ENCODE peak calls at places on chromosomes 13 and 19, in ten cellular contexts. T is head of caudate nucleus; U is LoVo; S is HT1080; D is pancreas; P is lung; M is stimulated activated CD8-positive, alpha-beta memory T cell treated with anti-CD3 and anti-CD28 coated beads, Interleukin-15, amount 100 ng/mL, for 48 hours; I is GM18507; K is T-helper 17 cell; A is HS-27A. W is an unnamed sample.

GRCh38 chr19:10191347-10191746 is 3.4 kb downstream of the DNMT1 start:
- DNase-seq in T (no peak), U (no peak), S (peak; percentile 21), D (no peak), P (no peak), M (no peak), I (no peak), K (no peak), A (peak; percentile 53), W (no peak)

GRCh38 chr13:44575741-44576395 is at the start of gene TSC22D1:
- DNase-seq in T (peak; percentile 79), U (peak; percentile 7), S (no peak), D (peak; percentile 58), P (peak; percentile 51), M (peak; percentile 47), I (peak; percentile 5), K (peak; percentile 39), A (no peak), W (peak; percentile 19)

GRCh38 chr13:112803422-112803821 is 113.6 kb downstream of the ATP11A start:
- DNase-seq in T (no peak), U (no peak), S (no peak), D (no peak), P (no peak), M (no peak), I (no peak), K (no peak), A (no peak), W (no peak)

GRCh38 chr19:1238373-1239303 is 833 bp upstream of the CBARP start:
- DNase-seq in T (no peak), U (no peak), S (no peak), D (no peak), P (no peak), M (no peak), I (no peak), K (no peak), A (no peak), W (no peak)

GRCh38 chr19:11160119-11160768 is 4.7 kb upstream of the SPC24 start:
- DNase-seq in T (no peak), U (no peak), S (no peak), D (no peak), P (no peak), M (no peak), I (no peak), K (no peak), A (no peak), W (peak; percentile 22)

GRCh38 chr13:65943711-65944110 is 1286.4 kb downstream of the PCDH9 start:
- DNase-seq in T (no peak), U (no peak), S (no peak), D (no peak), P (no peak), M (no peak), I (no peak), K (no peak), A (no peak), W (no peak)

GRCh38 chr13:110012102-110012739 is 225.8 kb upstream of the IRS2 start:
- DNase-seq in T (no peak), U (peak; percentile 30), S (peak; percentile 98), D (no peak), P (no peak), M (no peak), I (no peak), K (no peak), A (peak; percentile 87), W (peak; percentile 77)

GRCh38 chr19:574658-575526 is 2.5 kb downstream of the BSG start:
- DNase-seq in T (peak; percentile 51), U (no peak), S (no peak), D (no peak), P (no peak), M (no peak), I (no peak), K (no peak), A (no peak), W (peak; percentile 53)

GRCh38 chr13:113625965-113626661 is 31.9 kb downstream of the ATP4B start:
- DNase-seq in T (no peak), U (no peak), S (no peak), D (no peak), P (no peak), M (no peak), I (no peak), K (no peak), A (no peak), W (no peak)

GRCh38 chr13:71912524-71912923 is 45.5 kb upstream of the DACH1 start:
- DNase-seq in T (no peak), U (no peak), S (peak; percentile 24), D (no peak), P (no peak), M (no peak), I (no peak), K (no peak), A (no peak), W (no peak)

GRCh38 chr19:15869109-15869555 is 28.7 kb downstream of the CYP4F2 start:
- DNase-seq in T (peak; percentile 36), U (peak; percentile 43), S (peak; percentile 54), D (peak; percentile 21), P (peak; percentile 60), M (no peak), I (peak; percentile 18), K (no peak), A (no peak), W (peak; percentile 58)

GRCh38 chr13:87128006-87128405 is 543.2 kb upstream of the SLITRK5 start:
- DNase-seq in T (peak; percentile 18), U (no peak), S (no peak), D (no peak), P (no peak), M (no peak), I (no peak), K (no peak), A (no peak), W (no peak)